ENCODE peak calls at places on chromosomes 7 and 10, in seven cellular contexts. X is globus pallidus, T is dorsolateral prefrontal cortex, V is fibroblast of the aortic adventitia, F is kidney tubule cell, L is fibroblast of mammary gland, B is PC-3. M is an unnamed sample.

GRCh38 chr10:74880041-74880440 is 53.6 kb downstream of the KAT6B start:
- DNase-seq in X (no peak), T (no peak), L (peak; percentile 19), B (peak; percentile 85), V (no peak), F (no peak), M (no peak)

GRCh38 chr7:2157473-2158279 is 75.1 kb downstream of the MAD1L1 start:
- DNase-seq in B (peak; percentile 91), T (peak; percentile 76), V (peak; percentile 89), X (peak; percentile 89), F (no peak), L (peak; percentile 96), M (peak; percentile 17)

GRCh38 chr10:44967596-44967995 is 8.0 kb downstream of the RASSF4 start:
- DNase-seq in T (no peak), F (no peak), L (no peak), X (no peak), B (no peak), V (no peak), M (no peak)

GRCh38 chr7:78562191-78562590 is 763.6 kb downstream of the PHTF2 start:
- DNase-seq in L (no peak), X (no peak), B (no peak), V (no peak), F (no peak), T (no peak), M (no peak)

GRCh38 chr10:126459032-126459831 is 71.0 kb upstream of the ADAM12 start:
- DNase-seq in V (peak; percentile 90), L (peak; percentile 99), X (no peak), F (peak; percentile 33), T (no peak), B (peak; percentile 43), M (peak; percentile 96)

GRCh38 chr10:16316733-16317132 is 120.1 kb upstream of the PTER start:
- DNase-seq in V (no peak), B (no peak), F (no peak), L (no peak), X (no peak), T (no peak), M (no peak)

GRCh38 chr7:98705620-98706019 is 88.5 kb downstream of the NPTX2 start:
- DNase-seq in X (no peak), L (no peak), B (no peak), V (no peak), T (no peak), F (no peak), M (no peak)

GRCh38 chr7:140015471-140015970 is 47.2 kb downstream of the PARP12 start:
- DNase-seq in L (no peak), B (no peak), T (no peak), V (no peak), X (no peak), F (no peak), M (no peak)

GRCh38 chr10:90945496-90946070 is 24.7 kb upstream of the ANKRD1 start:
- DNase-seq in T (peak; percentile 39), L (no peak), F (no peak), V (peak; percentile 38), B (no peak), X (peak; percentile 38), M (no peak)

GRCh38 chr7:102395620-102395957 is 574 bp upstream of the PRKRIP1 start:
- DNase-seq in X (no peak), F (no peak), B (no peak), L (peak; percentile 26), T (no peak), V (no peak), M (no peak)

GRCh38 chr7:132879579-132879978 is 202.3 kb downstream of the CHCHD3 start:
- DNase-seq in V (no peak), T (no peak), B (no peak), X (no peak), F (no peak), L (no peak), M (no peak)

GRCh38 chr7:17846935-17847334 is 93.4 kb downstream of the SNX13 start:
- DNase-seq in B (no peak), F (no peak), X (no peak), T (no peak), L (no peak), V (no peak), M (no peak)

GRCh38 chr10:113386005-113386404 is 166.8 kb upstream of the HABP2 start:
- DNase-seq in F (peak; percentile 77), X (no peak), L (peak; percentile 73), T (no peak), B (peak; percentile 91), V (peak; percentile 34), M (peak; percentile 47)

GRCh38 chr7:106864298-106865081 is 592 bp upstream of the PIK3CG start:
- DNase-seq in F (no peak), T (no peak), B (no peak), V (no peak), X (no peak), L (no peak), M (no peak)

GRCh38 chr7:154688952-154689351 is 314.0 kb downstream of the PAXIP1 start:
- DNase-seq in F (no peak), B (no peak), V (no peak), L (no peak), T (no peak), X (no peak), M (no peak)

GRCh38 chr10:123021517-123021916 is 12.7 kb downstream of the ACADSB start:
- DNase-seq in L (peak; percentile 22), F (no peak), B (no peak), X (no peak), V (peak; percentile 12), T (no peak), M (peak; percentile 23)

GRCh38 chr7:88218836-88219605 is 817 bp downstream of the SRI start:
- DNase-seq in V (peak; percentile 57), T (peak; percentile 59), X (peak; percentile 65), L (peak; percentile 59), F (peak; percentile 67), B (peak; percentile 53), M (peak; percentile 49)

GRCh38 chr7:26858735-26859134 is 5.7 kb downstream of the SKAP2 start:
- DNase-seq in V (no peak), F (peak; percentile 55), X (no peak), L (no peak), T (no peak), B (no peak), M (peak; percentile 66)

GRCh38 chr7:128894101-128894440 is 16.4 kb downstream of the KCP start:
- DNase-seq in V (no peak), X (no peak), L (no peak), F (no peak), T (no peak), B (no peak), M (no peak)

GRCh38 chr7:141454338-141454737 is 96.9 kb upstream of the AGK start:
- DNase-seq in X (no peak), B (no peak), F (no peak), V (no peak), T (no peak), L (no peak), M (no peak)

GRCh38 chr10:79923669-79924068 is 25.2 kb downstream of the SFTPD start:
- DNase-seq in V (no peak), L (no peak), X (no peak), B (no peak), F (no peak), T (no peak), M (no peak)

GRCh38 chr7:102432476-102433318 is 678 bp upstream of the ORAI2 start:
- DNase-seq in X (no peak), L (no peak), F (peak; percentile 40), B (no peak), V (no peak), T (no peak), M (no peak)

GRCh38 chr10:85642082-85642420 is 724.5 kb downstream of the GRID1 start:
- DNase-seq in B (peak; percentile 60), L (peak; percentile 50), X (no peak), F (no peak), T (no peak), V (no peak), M (peak; percentile 70)

GRCh38 chr7:155291045-155291530 is 6.6 kb upstream of the INSIG1 start:
- DNase-seq in V (peak; percentile 37), L (peak; percentile 87), F (peak; percentile 88), B (peak; percentile 67), X (no peak), T (no peak), M (peak; percentile 87)

GRCh38 chr10:45557275-45557905 is 115.2 kb downstream of the ZFAND4 start:
- DNase-seq in L (no peak), X (no peak), T (no peak), V (no peak), B (no peak), F (no peak), M (no peak)

GRCh38 chr7:73702226-73702625 is 17.2 kb downstream of the STX1A start:
- DNase-seq in T (no peak), V (no peak), F (no peak), B (no peak), L (no peak), X (no peak), M (peak; percentile 20)

M was measured in MCF 10A.